ENCODE peak calls at places on chromosomes 7 and 10, in nine cellular contexts. One of them, this sample, is unnamed.

GRCh38 chr10:114356786-114357588 is 47.3 kb downstream of the AFAP1L2 start:
- DNase-seq in tibial artery: no peak
- DNase-seq in GM23338: no peak
- DNase-seq in astrocyte: peak
- DNase-seq in neural crest cell: no peak
- DNase-seq in neural progenitor cell: no peak
- DNase-seq in HFF-Myc: peak
- DNase-seq in mammary epithelial cell: peak
- DNase-seq in WERI-Rb-1: no peak
- DNase-seq in this sample: no peak

GRCh38 chr10:29266641-29267040 is 22.2 kb upstream of the LYZL1 start:
- DNase-seq in tibial artery: no peak
- DNase-seq in GM23338: peak
- DNase-seq in astrocyte: peak
- DNase-seq in neural crest cell: peak
- DNase-seq in neural progenitor cell: peak
- DNase-seq in HFF-Myc: no peak
- DNase-seq in mammary epithelial cell: no peak
- DNase-seq in WERI-Rb-1: no peak
- DNase-seq in this sample: peak

GRCh38 chr10:88032566-88032965 is 169.1 kb downstream of the PTEN start:
- DNase-seq in tibial artery: no peak
- DNase-seq in GM23338: no peak
- DNase-seq in astrocyte: peak
- DNase-seq in neural crest cell: no peak
- DNase-seq in neural progenitor cell: no peak
- DNase-seq in HFF-Myc: no peak
- DNase-seq in mammary epithelial cell: peak
- DNase-seq in WERI-Rb-1: no peak
- DNase-seq in this sample: no peak

GRCh38 chr7:103866919-103867318 is 122.5 kb downstream of the RELN start:
- DNase-seq in tibial artery: no peak
- DNase-seq in GM23338: no peak
- DNase-seq in astrocyte: no peak
- DNase-seq in neural crest cell: no peak
- DNase-seq in neural progenitor cell: no peak
- DNase-seq in HFF-Myc: no peak
- DNase-seq in mammary epithelial cell: no peak
- DNase-seq in WERI-Rb-1: no peak
- DNase-seq in this sample: no peak

GRCh38 chr7:33459340-33459751 is 330.0 kb downstream of the BBS9 start:
- DNase-seq in tibial artery: no peak
- DNase-seq in GM23338: peak
- DNase-seq in astrocyte: peak
- DNase-seq in neural crest cell: no peak
- DNase-seq in neural progenitor cell: peak
- DNase-seq in HFF-Myc: peak
- DNase-seq in mammary epithelial cell: peak
- DNase-seq in WERI-Rb-1: peak
- DNase-seq in this sample: no peak

GRCh38 chr10:66714741-66715140 is 211.1 kb upstream of the LRRTM3 start:
- DNase-seq in tibial artery: no peak
- DNase-seq in GM23338: no peak
- DNase-seq in astrocyte: peak
- DNase-seq in neural crest cell: no peak
- DNase-seq in neural progenitor cell: no peak
- DNase-seq in HFF-Myc: no peak
- DNase-seq in mammary epithelial cell: peak
- DNase-seq in WERI-Rb-1: no peak
- DNase-seq in this sample: no peak

GRCh38 chr10:21985541-21985940 is 18.0 kb downstream of the DNAJC1 start:
- DNase-seq in tibial artery: no peak
- DNase-seq in GM23338: no peak
- DNase-seq in astrocyte: peak
- DNase-seq in neural crest cell: no peak
- DNase-seq in neural progenitor cell: no peak
- DNase-seq in HFF-Myc: no peak
- DNase-seq in mammary epithelial cell: no peak
- DNase-seq in WERI-Rb-1: no peak
- DNase-seq in this sample: no peak

GRCh38 chr7:100093054-100093453 is 4.3 kb downstream of the COPS6 start:
- DNase-seq in tibial artery: no peak
- DNase-seq in GM23338: no peak
- DNase-seq in astrocyte: no peak
- DNase-seq in neural crest cell: no peak
- DNase-seq in neural progenitor cell: no peak
- DNase-seq in HFF-Myc: no peak
- DNase-seq in mammary epithelial cell: no peak
- DNase-seq in WERI-Rb-1: no peak
- DNase-seq in this sample: no peak

GRCh38 chr7:105016083-105017075 is 2.4 kb downstream of the KMT2E start:
- DNase-seq in tibial artery: no peak
- DNase-seq in GM23338: no peak
- DNase-seq in astrocyte: peak
- DNase-seq in neural crest cell: no peak
- DNase-seq in neural progenitor cell: no peak
- DNase-seq in HFF-Myc: no peak
- DNase-seq in mammary epithelial cell: no peak
- DNase-seq in WERI-Rb-1: no peak
- DNase-seq in this sample: no peak

GRCh38 chr10:131657318-131657984 is 243.4 kb upstream of the PPP2R2D start:
- DNase-seq in tibial artery: no peak
- DNase-seq in GM23338: no peak
- DNase-seq in astrocyte: no peak
- DNase-seq in neural crest cell: no peak
- DNase-seq in neural progenitor cell: no peak
- DNase-seq in HFF-Myc: no peak
- DNase-seq in mammary epithelial cell: no peak
- DNase-seq in WERI-Rb-1: no peak
- DNase-seq in this sample: no peak

GRCh38 chr7:7962851-7963250 is 5.7 kb upstream of the GLCCI1 start:
- DNase-seq in tibial artery: no peak
- DNase-seq in GM23338: no peak
- DNase-seq in astrocyte: peak
- DNase-seq in neural crest cell: no peak
- DNase-seq in neural progenitor cell: no peak
- DNase-seq in HFF-Myc: no peak
- DNase-seq in mammary epithelial cell: no peak
- DNase-seq in WERI-Rb-1: no peak
- DNase-seq in this sample: no peak

GRCh38 chr10:34254596-34254995 is 560.5 kb downstream of the PARD3 start:
- DNase-seq in tibial artery: no peak
- DNase-seq in GM23338: no peak
- DNase-seq in astrocyte: peak
- DNase-seq in neural crest cell: no peak
- DNase-seq in neural progenitor cell: no peak
- DNase-seq in HFF-Myc: no peak
- DNase-seq in mammary epithelial cell: peak
- DNase-seq in WERI-Rb-1: no peak
- DNase-seq in this sample: no peak

DNA sequence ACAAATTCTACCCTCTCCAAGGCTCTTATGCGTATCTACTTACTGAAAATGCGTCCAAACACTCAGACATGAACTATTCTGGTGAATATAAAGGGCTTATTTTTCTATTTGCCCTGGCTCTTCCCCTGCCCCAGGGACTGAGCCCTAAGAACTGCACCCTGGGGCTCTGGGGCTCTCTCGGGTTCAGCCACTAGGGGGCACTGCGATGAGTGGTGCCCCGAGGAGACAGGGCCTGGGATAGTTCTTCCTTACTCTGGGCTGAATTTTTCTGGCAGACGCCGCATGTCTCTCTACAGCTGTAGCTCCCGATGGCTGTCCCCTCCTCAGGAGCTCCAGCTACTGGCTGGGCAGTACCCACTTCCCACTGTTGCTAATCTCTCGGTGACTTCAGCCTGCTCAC is 30.8 kb upstream of the GSDME start:
- DNase-seq in tibial artery: no peak
- DNase-seq in GM23338: no peak
- DNase-seq in astrocyte: no peak
- DNase-seq in neural crest cell: no peak
- DNase-seq in neural progenitor cell: no peak
- DNase-seq in HFF-Myc: no peak
- DNase-seq in mammary epithelial cell: no peak
- DNase-seq in WERI-Rb-1: no peak
- DNase-seq in this sample: no peak
- TF ChIP-seq CTCF in tibial artery: no peak
- TF ChIP-seq CTCF in GM23338: peak
- TF ChIP-seq CTCF in astrocyte: peak
- TF ChIP-seq CTCF in neural crest cell: peak
- TF ChIP-seq CTCF in neural progenitor cell: peak
- TF ChIP-seq CTCF in HFF-Myc: peak
- TF ChIP-seq CTCF in mammary epithelial cell: peak
- TF ChIP-seq CTCF in WERI-Rb-1: peak
- TF ChIP-seq CTCF in this sample: peak

DNA sequence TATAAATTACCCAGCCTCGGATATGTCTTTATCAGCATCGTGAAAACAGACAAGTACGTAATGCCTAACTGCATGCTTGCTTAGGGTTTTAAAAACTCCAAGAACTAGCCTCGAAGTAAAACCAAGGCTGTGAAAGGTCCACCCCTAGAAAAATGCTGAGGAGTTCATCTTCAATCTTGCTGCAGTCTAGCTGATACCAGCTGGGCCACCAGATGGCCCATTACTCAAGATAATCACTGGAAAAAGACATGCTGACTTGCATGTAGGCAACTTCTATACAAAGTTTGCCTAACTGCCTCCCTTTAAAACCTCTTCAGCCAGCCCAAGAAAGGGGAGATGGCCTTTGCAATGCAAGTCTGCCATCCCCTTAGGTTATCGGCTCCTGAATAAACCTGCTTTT is 614.1 kb downstream of the GALNT17 start:
- DNase-seq in tibial artery: no peak
- DNase-seq in GM23338: peak
- DNase-seq in astrocyte: no peak
- DNase-seq in neural crest cell: no peak
- DNase-seq in neural progenitor cell: peak
- DNase-seq in HFF-Myc: no peak
- DNase-seq in mammary epithelial cell: no peak
- DNase-seq in WERI-Rb-1: peak
- DNase-seq in this sample: no peak
- TF ChIP-seq CTCF in tibial artery: no peak
- TF ChIP-seq CTCF in GM23338: peak
- TF ChIP-seq CTCF in astrocyte: no peak
- TF ChIP-seq CTCF in neural crest cell: no peak
- TF ChIP-seq CTCF in neural progenitor cell: peak
- TF ChIP-seq CTCF in HFF-Myc: no peak
- TF ChIP-seq CTCF in mammary epithelial cell: no peak
- TF ChIP-seq CTCF in WERI-Rb-1: peak
- TF ChIP-seq CTCF in this sample: no peak

GRCh38 chr7:27187158-27187701 is 2.2 kb upstream of the HOXA11 start:
- DNase-seq in tibial artery: peak
- DNase-seq in GM23338: no peak
- DNase-seq in astrocyte: no peak
- DNase-seq in neural crest cell: no peak
- DNase-seq in neural progenitor cell: no peak
- DNase-seq in HFF-Myc: no peak
- DNase-seq in mammary epithelial cell: no peak
- DNase-seq in WERI-Rb-1: no peak
- DNase-seq in this sample: no peak

GRCh38 chr7:27189560-27190283 is 4.7 kb upstream of the HOXA11 start:
- DNase-seq in tibial artery: peak
- DNase-seq in GM23338: no peak
- DNase-seq in astrocyte: no peak
- DNase-seq in neural crest cell: no peak
- DNase-seq in neural progenitor cell: no peak
- DNase-seq in HFF-Myc: no peak
- DNase-seq in mammary epithelial cell: no peak
- DNase-seq in WERI-Rb-1: peak
- DNase-seq in this sample: no peak

GRCh38 chr7:27190284-27190748 is 5.3 kb upstream of the HOXA11 start:
- DNase-seq in tibial artery: peak
- DNase-seq in GM23338: no peak
- DNase-seq in astrocyte: no peak
- DNase-seq in neural crest cell: no peak
- DNase-seq in neural progenitor cell: no peak
- DNase-seq in HFF-Myc: no peak
- DNase-seq in mammary epithelial cell: no peak
- DNase-seq in WERI-Rb-1: no peak
- DNase-seq in this sample: peak

GRCh38 chr7:27187702-27188665 is 3.0 kb upstream of the HOXA11 start:
- DNase-seq in tibial artery: peak
- DNase-seq in GM23338: peak
- DNase-seq in astrocyte: no peak
- DNase-seq in neural crest cell: no peak
- DNase-seq in neural progenitor cell: no peak
- DNase-seq in HFF-Myc: no peak
- DNase-seq in mammary epithelial cell: no peak
- DNase-seq in WERI-Rb-1: peak
- DNase-seq in this sample: peak

GRCh38 chr7:27188666-27189559 is 3.9 kb upstream of the HOXA11 start:
- DNase-seq in tibial artery: peak
- DNase-seq in GM23338: peak
- DNase-seq in astrocyte: no peak
- DNase-seq in neural crest cell: no peak
- DNase-seq in neural progenitor cell: no peak
- DNase-seq in HFF-Myc: no peak
- DNase-seq in mammary epithelial cell: no peak
- DNase-seq in WERI-Rb-1: peak
- DNase-seq in this sample: peak
- TF ChIP-seq CTCF in tibial artery: no peak
- TF ChIP-seq CTCF in GM23338: no peak
- TF ChIP-seq CTCF in astrocyte: no peak
- TF ChIP-seq CTCF in neural crest cell: no peak
- TF ChIP-seq CTCF in neural progenitor cell: no peak
- TF ChIP-seq CTCF in HFF-Myc: no peak
- TF ChIP-seq CTCF in mammary epithelial cell: no peak
- TF ChIP-seq CTCF in WERI-Rb-1: no peak
- TF ChIP-seq CTCF in this sample: no peak

GRCh38 chr7:139397192-139397591 is 37.5 kb downstream of the LUC7L2 start:
- DNase-seq in tibial artery: no peak
- DNase-seq in GM23338: no peak
- DNase-seq in astrocyte: no peak
- DNase-seq in neural crest cell: no peak
- DNase-seq in neural progenitor cell: no peak
- DNase-seq in HFF-Myc: no peak
- DNase-seq in mammary epithelial cell: no peak
- DNase-seq in WERI-Rb-1: no peak
- DNase-seq in this sample: no peak

GRCh38 chr7:139393621-139394215 is 34.0 kb downstream of the LUC7L2 start:
- DNase-seq in tibial artery: no peak
- DNase-seq in GM23338: no peak
- DNase-seq in astrocyte: no peak
- DNase-seq in neural crest cell: no peak
- DNase-seq in neural progenitor cell: no peak
- DNase-seq in HFF-Myc: no peak
- DNase-seq in mammary epithelial cell: no peak
- DNase-seq in WERI-Rb-1: no peak
- DNase-seq in this sample: no peak

GRCh38 chr7:139394553-139394952 is 34.9 kb downstream of the LUC7L2 start:
- DNase-seq in tibial artery: no peak
- DNase-seq in GM23338: no peak
- DNase-seq in astrocyte: no peak
- DNase-seq in neural crest cell: no peak
- DNase-seq in neural progenitor cell: no peak
- DNase-seq in HFF-Myc: no peak
- DNase-seq in mammary epithelial cell: no peak
- DNase-seq in WERI-Rb-1: no peak
- DNase-seq in this sample: no peak

GRCh38 chr7:139396323-139396951 is 36.7 kb downstream of the LUC7L2 start:
- DNase-seq in tibial artery: no peak
- DNase-seq in GM23338: no peak
- DNase-seq in astrocyte: peak
- DNase-seq in neural crest cell: no peak
- DNase-seq in neural progenitor cell: no peak
- DNase-seq in HFF-Myc: no peak
- DNase-seq in mammary epithelial cell: peak
- DNase-seq in WERI-Rb-1: no peak
- DNase-seq in this sample: no peak
- TF ChIP-seq CTCF in tibial artery: no peak
- TF ChIP-seq CTCF in GM23338: no peak
- TF ChIP-seq CTCF in astrocyte: no peak
- TF ChIP-seq CTCF in neural crest cell: no peak
- TF ChIP-seq CTCF in neural progenitor cell: no peak
- TF ChIP-seq CTCF in HFF-Myc: no peak
- TF ChIP-seq CTCF in mammary epithelial cell: no peak
- TF ChIP-seq CTCF in WERI-Rb-1: no peak
- TF ChIP-seq CTCF in this sample: no peak

This sample was measured in glutamatergic neuron.